ENCODE peak calls at places on chromosomes 1 and 21, in six cellular contexts. L is HEK293T, E is thoracic aorta, U is NCI-H510A, H is ACHN, W is non-pigmented ciliary epithelial cell. Z is an unnamed sample.
A peak's percentile ranks its signal among the peaks of the same experiment; 100 is the strongest.

GRCh38 chr1:98467584-98467983 is 193.9 kb upstream of the SNX7 start:
- DNase-seq in H (peak; percentile 0), L (no peak), U (no peak), W (no peak), E (no peak), Z (no peak)

GRCh38 chr1:213724640-213725536 is 262.9 kb upstream of the PROX1 start:
- DNase-seq in W (no peak), E (no peak), U (no peak), L (no peak), H (peak; percentile 2), Z (no peak)

GRCh38 chr21:32727478-32727727 is 410 bp downstream of the SYNJ1 start:
- DNase-seq in W (no peak), U (no peak), H (no peak), E (no peak), L (no peak), Z (no peak)

GRCh38 chr1:38005195-38006007 is at the start of gene FHL3:
- DNase-seq in H (peak; percentile 60), U (peak; percentile 98), E (no peak), W (no peak), L (peak; percentile 74), Z (no peak)

GRCh38 chr1:28370220-28371010 is 875 bp downstream of the PHACTR4 start:
- DNase-seq in E (no peak), U (no peak), H (peak; percentile 39), W (no peak), L (peak; percentile 68), Z (peak; percentile 20)

GRCh38 chr1:185409763-185410528 is 92.9 kb upstream of the IVNS1ABP start:
- DNase-seq in E (no peak), L (no peak), W (no peak), H (no peak), U (no peak), Z (no peak)

GRCh38 chr1:203443296-203443695 is 32.3 kb upstream of the PRELP start:
- DNase-seq in U (no peak), H (no peak), L (no peak), E (no peak), W (no peak), Z (no peak)

GRCh38 chr1:235642943-235643371 is 6.6 kb downstream of the GNG4 start:
- DNase-seq in E (no peak), W (no peak), L (no peak), U (no peak), H (no peak), Z (no peak)

GRCh38 chr1:54118704-54119103 is 34.1 kb downstream of the CDCP2 start:
- DNase-seq in W (peak; percentile 72), H (peak; percentile 75), E (no peak), L (no peak), U (no peak), Z (no peak)